ENCODE peak calls at places on chromosomes 16 and 17, in ten cellular contexts. One of them, this sample, is unnamed.

GRCh38 chr17:37743612-37743874 is 1.3 kb downstream of the HNF1B start:
- DNase-seq in AG09319: no peak
- DNase-seq in mucosa of descending colon: peak; percentile 78
- DNase-seq in activated CD8-positive, alpha-beta T cell treated with anti-CD3 and anti-CD28 coated beads for 36 hours: peak; percentile 10
- DNase-seq in HepG2: peak; percentile 88
- DNase-seq in psoas muscle: no peak
- DNase-seq in natural killer cell: no peak
- DNase-seq in CD4-positive, alpha-beta T cell: no peak
- DNase-seq in B cell: no peak
- DNase-seq in CD8-positive, alpha-beta T cell: no peak
- DNase-seq in this sample: peak; percentile 36

GRCh38 chr17:66372182-66372581 is 69.8 kb downstream of the PRKCA start:
- DNase-seq in psoas muscle: no peak
- DNase-seq in mucosa of descending colon: no peak
- DNase-seq in B cell: no peak
- DNase-seq in natural killer cell: no peak
- DNase-seq in HepG2: no peak
- DNase-seq in AG09319: no peak
- DNase-seq in CD8-positive, alpha-beta T cell: no peak
- DNase-seq in CD4-positive, alpha-beta T cell: no peak
- DNase-seq in activated CD8-positive, alpha-beta T cell treated with anti-CD3 and anti-CD28 coated beads for 36 hours: no peak
- DNase-seq in this sample: no peak

GRCh38 chr17:61208301-61209098 is 191.1 kb upstream of the TBX2 start:
- DNase-seq in B cell: no peak
- DNase-seq in mucosa of descending colon: no peak
- DNase-seq in natural killer cell: no peak
- DNase-seq in CD8-positive, alpha-beta T cell: no peak
- DNase-seq in AG09319: peak; percentile 54
- DNase-seq in activated CD8-positive, alpha-beta T cell treated with anti-CD3 and anti-CD28 coated beads for 36 hours: no peak
- DNase-seq in psoas muscle: no peak
- DNase-seq in CD4-positive, alpha-beta T cell: no peak
- DNase-seq in HepG2: no peak
- DNase-seq in this sample: no peak

GRCh38 chr16:85206472-85207356 is 94.4 kb upstream of the CIBAR2 start:
- DNase-seq in mucosa of descending colon: peak; percentile 76
- DNase-seq in CD4-positive, alpha-beta T cell: no peak
- DNase-seq in psoas muscle: peak; percentile 63
- DNase-seq in B cell: no peak
- DNase-seq in HepG2: no peak
- DNase-seq in natural killer cell: no peak
- DNase-seq in activated CD8-positive, alpha-beta T cell treated with anti-CD3 and anti-CD28 coated beads for 36 hours: no peak
- DNase-seq in AG09319: no peak
- DNase-seq in CD8-positive, alpha-beta T cell: no peak
- DNase-seq in this sample: no peak

GRCh38 chr17:76196675-76197074 is 43.6 kb downstream of the RNF157 start:
- DNase-seq in HepG2: no peak
- DNase-seq in natural killer cell: no peak
- DNase-seq in activated CD8-positive, alpha-beta T cell treated with anti-CD3 and anti-CD28 coated beads for 36 hours: no peak
- DNase-seq in B cell: no peak
- DNase-seq in CD8-positive, alpha-beta T cell: no peak
- DNase-seq in mucosa of descending colon: no peak
- DNase-seq in CD4-positive, alpha-beta T cell: no peak
- DNase-seq in AG09319: peak; percentile 14
- DNase-seq in psoas muscle: peak; percentile 83
- DNase-seq in this sample: no peak

GRCh38 chr16:80899804-80900592 is 95.6 kb upstream of the CDYL2 start:
- DNase-seq in B cell: no peak
- DNase-seq in AG09319: peak; percentile 30
- DNase-seq in mucosa of descending colon: peak; percentile 85
- DNase-seq in CD8-positive, alpha-beta T cell: no peak
- DNase-seq in HepG2: peak; percentile 52
- DNase-seq in CD4-positive, alpha-beta T cell: no peak
- DNase-seq in natural killer cell: no peak
- DNase-seq in psoas muscle: peak; percentile 67
- DNase-seq in activated CD8-positive, alpha-beta T cell treated with anti-CD3 and anti-CD28 coated beads for 36 hours: no peak
- DNase-seq in this sample: no peak

GRCh38 chr16:78195868-78196267 is 96.4 kb downstream of the WWOX start:
- DNase-seq in mucosa of descending colon: no peak
- DNase-seq in psoas muscle: no peak
- DNase-seq in activated CD8-positive, alpha-beta T cell treated with anti-CD3 and anti-CD28 coated beads for 36 hours: no peak
- DNase-seq in HepG2: no peak
- DNase-seq in CD8-positive, alpha-beta T cell: no peak
- DNase-seq in natural killer cell: no peak
- DNase-seq in CD4-positive, alpha-beta T cell: no peak
- DNase-seq in B cell: no peak
- DNase-seq in AG09319: no peak
- DNase-seq in this sample: no peak

GRCh38 chr17:65487161-65487560 is 74.3 kb downstream of the AXIN2 start:
- DNase-seq in AG09319: no peak
- DNase-seq in psoas muscle: no peak
- DNase-seq in CD8-positive, alpha-beta T cell: no peak
- DNase-seq in natural killer cell: no peak
- DNase-seq in HepG2: no peak
- DNase-seq in CD4-positive, alpha-beta T cell: no peak
- DNase-seq in mucosa of descending colon: no peak
- DNase-seq in B cell: no peak
- DNase-seq in activated CD8-positive, alpha-beta T cell treated with anti-CD3 and anti-CD28 coated beads for 36 hours: peak; percentile 32
- DNase-seq in this sample: no peak

GRCh38 chr16:11768850-11769249 is 26.2 kb upstream of the TXNDC11 start:
- DNase-seq in natural killer cell: no peak
- DNase-seq in psoas muscle: no peak
- DNase-seq in HepG2: no peak
- DNase-seq in B cell: peak; percentile 53
- DNase-seq in CD4-positive, alpha-beta T cell: no peak
- DNase-seq in mucosa of descending colon: no peak
- DNase-seq in activated CD8-positive, alpha-beta T cell treated with anti-CD3 and anti-CD28 coated beads for 36 hours: no peak
- DNase-seq in CD8-positive, alpha-beta T cell: no peak
- DNase-seq in AG09319: no peak
- DNase-seq in this sample: no peak

GRCh38 chr17:74748529-74749261 is at the start of gene NHERF1:
- DNase-seq in psoas muscle: peak; percentile 96
- DNase-seq in B cell: peak; percentile 96
- DNase-seq in HepG2: peak; percentile 88
- DNase-seq in CD4-positive, alpha-beta T cell: peak; percentile 83
- DNase-seq in AG09319: peak; percentile 70
- DNase-seq in natural killer cell: peak; percentile 96
- DNase-seq in mucosa of descending colon: peak; percentile 97
- DNase-seq in CD8-positive, alpha-beta T cell: peak; percentile 89
- DNase-seq in activated CD8-positive, alpha-beta T cell treated with anti-CD3 and anti-CD28 coated beads for 36 hours: peak; percentile 94
- DNase-seq in this sample: peak; percentile 94

GRCh38 chr16:21727344-21727743 is 63.6 kb downstream of the OTOA start:
- DNase-seq in AG09319: no peak
- DNase-seq in CD4-positive, alpha-beta T cell: no peak
- DNase-seq in psoas muscle: no peak
- DNase-seq in B cell: no peak
- DNase-seq in CD8-positive, alpha-beta T cell: no peak
- DNase-seq in HepG2: no peak
- DNase-seq in activated CD8-positive, alpha-beta T cell treated with anti-CD3 and anti-CD28 coated beads for 36 hours: peak; percentile 26
- DNase-seq in mucosa of descending colon: no peak
- DNase-seq in natural killer cell: no peak
- DNase-seq in this sample: no peak

GRCh38 chr16:11326084-11326736 is 19.0 kb upstream of the RMI2 start:
- DNase-seq in psoas muscle: no peak
- DNase-seq in natural killer cell: no peak
- DNase-seq in activated CD8-positive, alpha-beta T cell treated with anti-CD3 and anti-CD28 coated beads for 36 hours: no peak
- DNase-seq in CD4-positive, alpha-beta T cell: no peak
- DNase-seq in HepG2: no peak
- DNase-seq in AG09319: no peak
- DNase-seq in CD8-positive, alpha-beta T cell: no peak
- DNase-seq in B cell: no peak
- DNase-seq in mucosa of descending colon: no peak
- DNase-seq in this sample: no peak

DNA sequence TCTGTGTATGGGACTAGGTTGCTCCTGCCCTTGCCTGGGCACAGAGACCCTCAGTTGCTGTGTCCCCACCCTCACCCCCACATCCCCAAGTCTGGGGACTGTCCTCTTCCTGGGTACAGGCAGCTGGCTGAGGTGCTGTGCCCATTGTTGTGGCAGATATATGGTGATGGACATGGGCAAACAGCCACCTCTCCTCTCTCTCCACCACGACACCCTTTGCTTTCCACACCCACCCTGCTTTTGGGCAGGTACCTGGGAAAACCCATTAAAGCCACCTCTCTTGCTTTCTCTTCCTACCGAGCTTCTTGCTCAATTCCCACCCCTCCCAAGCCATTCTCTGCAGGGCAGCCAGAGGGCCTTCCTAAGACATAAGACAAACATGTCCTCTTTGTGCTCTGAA is 21.7 kb downstream of the TRPV2 start:
- DNase-seq in CD4-positive, alpha-beta T cell: no peak
- DNase-seq in AG09319: no peak
- DNase-seq in CD8-positive, alpha-beta T cell: no peak
- DNase-seq in natural killer cell: no peak
- DNase-seq in HepG2: no peak
- DNase-seq in mucosa of descending colon: no peak
- DNase-seq in activated CD8-positive, alpha-beta T cell treated with anti-CD3 and anti-CD28 coated beads for 36 hours: no peak
- DNase-seq in psoas muscle: no peak
- DNase-seq in B cell: no peak
- DNase-seq in this sample: no peak
- TF ChIP-seq CTCF in CD4-positive, alpha-beta T cell: no peak
- TF ChIP-seq CTCF in AG09319: no peak
- TF ChIP-seq CTCF in CD8-positive, alpha-beta T cell: no peak
- TF ChIP-seq CTCF in natural killer cell: no peak
- TF ChIP-seq CTCF in HepG2: no peak
- TF ChIP-seq CTCF in mucosa of descending colon: no peak
- TF ChIP-seq CTCF in activated CD8-positive, alpha-beta T cell treated with anti-CD3 and anti-CD28 coated beads for 36 hours: no peak
- TF ChIP-seq CTCF in psoas muscle: no peak
- TF ChIP-seq CTCF in B cell: no peak
- TF ChIP-seq CTCF in this sample: no peak

DNA sequence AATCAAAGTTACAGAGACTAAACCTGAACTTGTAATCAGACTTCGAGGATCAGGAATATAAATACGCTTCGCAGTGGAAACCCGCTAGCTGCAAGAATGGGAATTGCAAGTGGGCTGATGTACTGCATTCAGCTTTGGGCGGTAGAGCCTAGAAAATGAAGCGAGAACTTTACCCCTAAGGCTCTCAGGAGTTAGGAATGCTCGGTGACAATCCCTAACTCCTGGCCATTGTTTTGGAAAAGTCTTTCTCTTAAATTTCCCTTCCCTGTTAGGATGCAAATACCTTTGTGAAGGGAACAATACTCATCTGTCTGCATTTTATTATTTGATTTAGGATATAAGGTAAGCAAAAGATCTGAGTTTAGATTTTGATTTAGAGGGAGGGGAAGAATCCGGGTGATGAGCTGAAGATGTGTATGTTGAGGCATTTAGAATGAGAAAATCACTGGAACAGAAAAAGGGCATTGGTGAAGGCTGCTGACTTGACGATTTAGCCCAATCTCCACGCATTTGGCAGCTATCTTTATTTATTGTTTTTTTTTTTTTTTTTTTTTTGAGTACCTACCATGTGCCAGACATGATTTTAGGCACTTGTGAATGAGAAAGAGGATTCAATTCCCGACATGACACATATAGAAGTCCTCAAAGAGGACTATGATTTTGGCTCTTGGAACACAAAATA is 2.2 kb upstream of the TOX3 start:
- DNase-seq in activated CD8-positive, alpha-beta T cell treated with anti-CD3 and anti-CD28 coated beads for 36 hours: no peak
- DNase-seq in natural killer cell: no peak
- DNase-seq in CD4-positive, alpha-beta T cell: no peak
- DNase-seq in HepG2: peak; percentile 75
- DNase-seq in psoas muscle: no peak
- DNase-seq in AG09319: no peak
- DNase-seq in CD8-positive, alpha-beta T cell: no peak
- DNase-seq in B cell: no peak
- DNase-seq in mucosa of descending colon: no peak
- DNase-seq in this sample: no peak
- TF ChIP-seq CTCF in activated CD8-positive, alpha-beta T cell treated with anti-CD3 and anti-CD28 coated beads for 36 hours: no peak
- TF ChIP-seq CTCF in natural killer cell: no peak
- TF ChIP-seq CTCF in CD4-positive, alpha-beta T cell: no peak
- TF ChIP-seq CTCF in HepG2: peak; percentile 44
- TF ChIP-seq CTCF in psoas muscle: no peak
- TF ChIP-seq CTCF in AG09319: no peak
- TF ChIP-seq CTCF in CD8-positive, alpha-beta T cell: no peak
- TF ChIP-seq CTCF in B cell: no peak
- TF ChIP-seq CTCF in mucosa of descending colon: no peak
- TF ChIP-seq CTCF in this sample: peak; percentile 67

DNA sequence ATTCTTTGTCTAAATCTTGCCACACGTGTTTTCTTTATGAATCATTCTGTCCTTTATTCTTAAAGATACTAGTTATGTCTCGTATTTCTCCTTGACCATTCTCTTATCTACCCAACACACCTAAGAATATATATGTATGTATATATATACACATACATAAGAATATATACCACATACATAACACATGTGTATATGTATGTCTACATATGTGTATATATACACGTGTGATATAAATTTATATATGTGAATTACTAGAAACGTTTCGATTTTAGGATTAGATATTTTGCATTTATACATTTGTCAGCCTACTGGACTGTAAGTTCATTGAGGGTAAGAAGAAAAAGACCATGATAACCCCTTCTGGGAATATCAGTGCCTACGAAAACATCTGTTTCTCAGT is 388.6 kb downstream of the GRIN2A start:
- DNase-seq in mucosa of descending colon: no peak
- DNase-seq in AG09319: no peak
- DNase-seq in natural killer cell: no peak
- DNase-seq in B cell: no peak
- DNase-seq in activated CD8-positive, alpha-beta T cell treated with anti-CD3 and anti-CD28 coated beads for 36 hours: no peak
- DNase-seq in CD4-positive, alpha-beta T cell: no peak
- DNase-seq in HepG2: no peak
- DNase-seq in psoas muscle: no peak
- DNase-seq in CD8-positive, alpha-beta T cell: no peak
- DNase-seq in this sample: no peak
- TF ChIP-seq CTCF in mucosa of descending colon: no peak
- TF ChIP-seq CTCF in AG09319: no peak
- TF ChIP-seq CTCF in natural killer cell: no peak
- TF ChIP-seq CTCF in B cell: no peak
- TF ChIP-seq CTCF in activated CD8-positive, alpha-beta T cell treated with anti-CD3 and anti-CD28 coated beads for 36 hours: no peak
- TF ChIP-seq CTCF in CD4-positive, alpha-beta T cell: no peak
- TF ChIP-seq CTCF in HepG2: no peak
- TF ChIP-seq CTCF in psoas muscle: no peak
- TF ChIP-seq CTCF in CD8-positive, alpha-beta T cell: no peak
- TF ChIP-seq CTCF in this sample: no peak

DNA sequence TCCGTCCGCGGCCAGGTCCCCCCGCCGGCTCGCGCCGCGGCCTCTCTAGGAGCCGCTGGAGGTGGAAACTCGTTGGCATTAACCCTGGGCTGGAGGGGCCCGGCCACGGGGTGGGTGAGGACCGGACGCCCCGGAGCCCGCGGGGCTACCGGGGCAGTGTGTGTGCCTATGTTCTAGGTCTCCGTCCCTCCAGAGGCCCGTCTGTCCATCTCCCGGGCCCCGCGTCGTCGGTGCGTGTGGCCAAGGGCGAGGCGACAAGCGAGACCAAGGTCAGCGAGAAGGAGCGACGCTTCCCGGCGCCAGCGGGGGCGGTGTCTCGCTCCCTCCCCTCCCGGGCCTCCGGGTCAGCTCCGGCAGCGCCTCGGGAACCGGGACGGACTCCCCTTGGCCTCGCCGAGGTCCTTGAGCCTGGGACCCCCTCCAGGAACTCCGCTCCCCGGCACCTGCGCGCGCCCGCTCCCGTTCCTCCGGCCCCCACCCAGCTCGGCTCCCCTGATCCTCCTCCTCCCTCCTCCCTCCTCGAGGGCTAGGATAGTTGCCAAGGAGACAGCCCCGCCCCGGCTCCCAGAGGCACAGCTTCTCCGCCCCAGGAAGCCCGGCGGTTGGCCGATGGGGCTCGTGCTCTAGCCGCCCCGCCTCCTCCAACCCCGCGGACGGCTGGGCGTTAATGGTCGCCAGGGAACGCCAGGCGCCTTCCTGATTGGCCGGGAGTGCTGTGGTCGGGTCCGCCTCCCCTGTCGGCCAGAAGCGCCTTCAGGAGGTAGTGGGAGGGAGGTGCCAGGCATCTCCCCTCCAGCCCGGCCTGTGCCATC is 663 bp upstream of the ZNF768 start:
- DNase-seq in mucosa of descending colon: peak; percentile 99
- DNase-seq in CD4-positive, alpha-beta T cell: peak; percentile 71
- DNase-seq in B cell: peak; percentile 92
- DNase-seq in HepG2: peak; percentile 97
- DNase-seq in natural killer cell: peak; percentile 75
- DNase-seq in AG09319: peak; percentile 93
- DNase-seq in activated CD8-positive, alpha-beta T cell treated with anti-CD3 and anti-CD28 coated beads for 36 hours: peak; percentile 98
- DNase-seq in CD8-positive, alpha-beta T cell: peak; percentile 83
- DNase-seq in psoas muscle: peak; percentile 99
- DNase-seq in this sample: peak; percentile 97
- TF ChIP-seq CTCF in mucosa of descending colon: peak; percentile 8
- TF ChIP-seq CTCF in CD4-positive, alpha-beta T cell: peak; percentile 18
- TF ChIP-seq CTCF in B cell: peak; percentile 6
- TF ChIP-seq CTCF in HepG2: peak; percentile 54
- TF ChIP-seq CTCF in natural killer cell: no peak
- TF ChIP-seq CTCF in AG09319: peak; percentile 13
- TF ChIP-seq CTCF in activated CD8-positive, alpha-beta T cell treated with anti-CD3 and anti-CD28 coated beads for 36 hours: no peak
- TF ChIP-seq CTCF in CD8-positive, alpha-beta T cell: no peak
- TF ChIP-seq CTCF in psoas muscle: peak; percentile 32
- TF ChIP-seq CTCF in this sample: peak; percentile 55

This sample was measured in progenitor cell of endocrine pancreas.